ENCODE peak calls at places on chromosomes 16 and 17, in four cellular contexts. T is HepG2, N is A549, W is K562. P is an unnamed sample.

GRCh38 chr16:57592591-57593003 is 35.8 kb upstream of the ADGRG1 start:
- DNase-seq in T (no peak), N (no peak), W (no peak), P (no peak)

GRCh38 chr16:46690281-46691178 is 1.1 kb downstream of the ORC6 start:
- DNase-seq in T (peak), N (no peak), W (no peak), P (no peak)

GRCh38 chr17:61139219-61139618 is 260.4 kb upstream of the TBX2 start:
- DNase-seq in T (no peak), N (no peak), W (no peak), P (no peak)

GRCh38 chr17:80252871-80253270 is 7.8 kb upstream of the RNF213 start:
- DNase-seq in T (no peak), N (peak), W (peak), P (peak)

GRCh38 chr17:13597723-13598347 is 3.9 kb downstream of the HS3ST3A1 start:
- DNase-seq in T (peak), N (peak), W (no peak), P (peak)

GRCh38 chr17:36601303-36602029 is at the start of gene MRM1:
- DNase-seq in T (peak), N (peak), W (peak), P (peak)

GRCh38 chr17:5584971-5585794 is 874 bp upstream of the NLRP1 start:
- DNase-seq in T (no peak), N (no peak), W (no peak), P (no peak)

GRCh38 chr17:37292429-37293139 is 83.2 kb upstream of the C17orf78 start:
- DNase-seq in T (no peak), N (no peak), W (no peak), P (no peak)

GRCh38 chr17:62644487-62645173 is 17.2 kb downstream of the MRC2 start:
- DNase-seq in T (peak), N (peak), W (peak), P (peak)

GRCh38 chr16:13076878-13077277 is 175.5 kb downstream of the SHISA9 start:
- DNase-seq in T (no peak), N (no peak), W (no peak), P (no peak)

GRCh38 chr17:50114849-50115357 is 15.1 kb downstream of the SAMD14 start:
- DNase-seq in T (peak), N (peak), W (no peak), P (peak)

GRCh38 chr17:75509528-75510258 is 5.6 kb downstream of the CASKIN2 start:
- DNase-seq in T (no peak), N (no peak), W (no peak), P (no peak)

GRCh38 chr16:9489823-9490467 is 398.5 kb downstream of the HAPSTR1 start:
- DNase-seq in T (no peak), N (peak), W (no peak), P (peak)

GRCh38 chr17:70166571-70166970 is 2.8 kb upstream of the KCNJ2 start:
- DNase-seq in T (no peak), N (no peak), W (no peak), P (no peak)

GRCh38 chr17:31171711-31172110 is 76.9 kb downstream of the NF1 start:
- DNase-seq in T (no peak), N (no peak), W (no peak), P (no peak)

GRCh38 chr16:12675852-12676251 is 127.8 kb downstream of the CPPED1 start:
- DNase-seq in T (no peak), N (peak), W (peak), P (no peak)

GRCh38 chr17:35069311-35069710 is 5.8 kb upstream of the RFFL start:
- DNase-seq in T (no peak), N (no peak), W (no peak), P (no peak)

GRCh38 chr16:64450170-64450569 is 671.7 kb downstream of the CDH11 start:
- DNase-seq in T (no peak), N (no peak), W (no peak), P (no peak)

GRCh38 chr16:67593288-67593687 is 31.0 kb downstream of the CTCF start:
- DNase-seq in T (no peak), N (no peak), W (no peak), P (no peak)

GRCh38 chr17:50493744-50494143 is 14.5 kb upstream of the MYCBPAP start:
- DNase-seq in T (no peak), N (no peak), W (no peak), P (no peak)

GRCh38 chr16:47612711-47613110 is 151.6 kb downstream of the PHKB start:
- DNase-seq in T (no peak), N (no peak), W (no peak), P (no peak)

GRCh38 chr17:70099884-70100283 is 24.9 kb downstream of the KCNJ16 start:
- DNase-seq in T (no peak), N (no peak), W (no peak), P (no peak)

GRCh38 chr16:13919683-13920509 is at the start of gene ERCC4:
- DNase-seq in T (peak), N (peak), W (peak), P (peak)

GRCh38 chr16:10668322-10669045 is 26.2 kb downstream of the TEKT5 start:
- DNase-seq in T (peak), N (peak), W (no peak), P (peak)

GRCh38 chr16:79612207-79612606 is 11.7 kb upstream of the MAF start:
- DNase-seq in T (no peak), N (peak), W (no peak), P (no peak)

GRCh38 chr17:1577186-1577585 is 14.6 kb upstream of the PITPNA start:
- DNase-seq in T (peak), N (peak), W (no peak), P (no peak)

DNA sequence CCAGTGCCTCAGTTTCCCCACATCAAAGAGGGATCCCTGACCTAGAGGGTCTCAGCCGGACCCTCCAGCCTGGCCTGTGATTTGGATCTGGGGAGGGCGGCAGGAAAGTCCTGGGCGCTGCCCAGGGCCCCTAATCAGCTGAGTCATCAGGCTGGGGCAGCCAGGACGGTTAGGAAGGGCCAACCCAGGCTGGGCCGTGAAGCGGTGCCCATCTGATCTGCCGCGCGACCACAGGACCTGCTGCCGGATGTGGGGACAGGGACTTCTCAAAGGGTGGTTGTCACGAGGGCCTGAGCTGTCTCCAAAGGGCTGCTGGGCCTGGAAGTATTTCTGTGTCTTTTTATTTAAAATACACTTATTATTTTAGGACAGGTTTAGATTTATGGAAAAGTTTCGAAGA is 4.4 kb downstream of the TPSAB1 start:
- DNase-seq in T (no peak), N (no peak), W (no peak), P (no peak)
- TF ChIP-seq ESRRA in T (no peak), N (no peak), W (no peak), P (no peak)

GRCh38 chr16:30374538-30374937 is at the start of gene MYL11:
- DNase-seq in T (no peak), N (no peak), W (no peak), P (no peak)
- TF ChIP-seq HMGXB4 in T (no peak), N (no peak), W (no peak), P (no peak)

GRCh38 chr16:90020260-90020837 is 1.1 kb upstream of the DBNDD1 start:
- DNase-seq in T (peak), N (no peak), W (no peak), P (no peak)
- TF ChIP-seq ESRRA in T (no peak), N (no peak), W (no peak), P (no peak)

GRCh38 chr17:18000044-18000443 is 27.4 kb downstream of the DRC3 start:
- DNase-seq in T (peak), N (no peak), W (no peak), P (no peak)
- TF ChIP-seq HMGXB4 in T (no peak), N (no peak), W (no peak), P (no peak)

GRCh38 chr17:48047113-48047740 is 932 bp upstream of the NFE2L1 start:
- DNase-seq in T (no peak), N (peak), W (no peak), P (no peak)
- TF ChIP-seq ESRRA in T (no peak), N (no peak), W (no peak), P (peak)

GRCh38 chr17:9140550-9141422 is 119.5 kb downstream of the NTN1 start:
- DNase-seq in T (no peak), N (no peak), W (no peak), P (no peak)
- TF ChIP-seq HMGXB4 in T (no peak), N (no peak), W (no peak), P (no peak)

GRCh38 chr17:17089796-17090641 is 47.8 kb downstream of the MPRIP start:
- DNase-seq in T (no peak), N (no peak), W (no peak), P (peak)
- TF ChIP-seq ESRRA in T (no peak), N (no peak), W (no peak), P (no peak)

GRCh38 chr17:82729479-82730260 is 5.7 kb upstream of the FN3K start:
- DNase-seq in T (no peak), N (no peak), W (no peak), P (no peak)
- TF ChIP-seq HMGXB4 in T (no peak), N (no peak), W (no peak), P (no peak)

DNA sequence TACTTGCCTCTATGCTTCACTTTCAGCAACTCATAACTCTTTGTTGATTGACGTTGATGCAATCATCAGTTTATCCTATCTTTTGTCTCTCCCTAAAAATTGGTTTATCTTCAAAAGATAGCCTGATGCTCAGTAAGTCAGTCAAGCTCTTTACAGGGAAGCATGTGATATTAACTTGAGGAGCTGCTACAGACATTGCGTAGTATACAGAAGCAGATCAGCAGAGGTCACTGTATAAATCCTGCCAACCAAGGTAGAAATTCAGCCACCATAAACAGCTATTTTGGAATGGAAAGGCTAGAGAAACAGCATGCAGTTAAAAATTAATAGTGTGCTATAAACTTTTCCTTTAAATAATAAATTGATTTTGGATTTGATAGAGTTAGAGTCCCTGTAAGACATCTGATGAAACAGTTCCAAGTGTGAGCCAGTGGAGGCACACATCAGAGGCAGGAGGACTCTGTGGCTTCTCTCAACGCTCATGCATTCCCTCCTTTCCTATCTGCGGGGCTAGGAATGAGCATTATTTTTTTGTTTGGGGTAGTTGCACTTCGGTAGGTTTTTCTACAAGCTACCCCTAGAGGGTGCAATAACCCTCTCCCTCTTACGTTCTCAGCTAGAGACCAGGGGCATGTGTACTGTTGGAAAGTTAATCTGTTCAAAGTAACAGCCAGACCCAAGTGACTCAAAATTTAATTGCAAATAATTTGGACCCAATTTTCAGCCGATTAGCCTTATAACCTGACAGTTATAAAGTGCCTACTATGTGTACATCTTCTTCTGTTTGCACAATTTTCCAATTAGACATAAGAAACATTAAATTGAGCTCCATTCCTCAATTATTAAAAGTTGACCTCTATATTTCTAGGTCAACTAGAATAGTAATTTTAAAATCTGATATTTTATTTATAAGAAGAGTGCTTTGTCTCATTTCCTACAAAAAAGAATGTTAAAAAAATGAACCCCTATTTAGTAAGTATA is 647.7 kb upstream of the SOX9 start:
- DNase-seq in T (peak), N (peak), W (peak), P (peak)
- TF ChIP-seq ESRRA in T (no peak), N (no peak), W (no peak), P (no peak)